ENCODE peak calls at places on chromosomes 4 and X, in eight cellular contexts. I is endodermal cell; K is tibial artery; D is effector memory CD4-positive, alpha-beta T cell; E is psoas muscle; U is A549; A is cardiac muscle cell; Z is CD8-positive, alpha-beta memory T cell. G is an unnamed sample. For H3K4me1 and H3K9me3, the result is how much of the 10 kb centered on the place peaks cover.

GRCh38 chr4:105619193-105619931 is 66.9 kb downstream of the ARHGEF38 start:
- DNase-seq in I (no peak), K (peak), D (no peak), E (peak), U (no peak), A (peak), Z (no peak), G (peak)

GRCh38 chrX:105646592-105647372 is 175.6 kb upstream of the NRK start:
- DNase-seq in I (no peak), K (no peak), D (no peak), E (no peak), U (no peak), A (no peak), Z (no peak), G (no peak)

GRCh38 chrX:54496517-54496852 is 451 bp upstream of the FGD1 start:
- DNase-seq in I (peak), K (no peak), D (no peak), E (no peak), U (no peak), A (no peak), Z (no peak), G (no peak)

GRCh38 chrX:151754042-151754419 is 19.5 kb downstream of the CNGA2 start:
- DNase-seq in I (peak), K (no peak), D (no peak), E (peak), U (peak), A (peak), Z (no peak), G (no peak)

GRCh38 chrX:119871245-119871598 is 311 bp downstream of the RNF113A start:
- DNase-seq in I (no peak), K (no peak), D (peak), E (no peak), U (no peak), A (no peak), Z (peak), G (no peak)

GRCh38 chr4:98468744-98469143 is 189.7 kb downstream of the TSPAN5 start:
- DNase-seq in I (no peak), K (no peak), D (no peak), E (no peak), U (no peak), A (peak), Z (no peak), G (no peak)

GRCh38 chrX:97065066-97065465 is 181.4 kb downstream of the RPA4 start:
- DNase-seq in I (no peak), K (no peak), D (no peak), E (no peak), U (no peak), A (no peak), Z (no peak), G (no peak)

GRCh38 chrX:118807151-118808017 is 16.2 kb upstream of the ZCCHC12 start:
- DNase-seq in I (peak), K (peak), D (no peak), E (peak), U (peak), A (peak), Z (no peak), G (no peak)

GRCh38 chrX:106932492-106932923 is 12.3 kb downstream of the CLDN2 start:
- DNase-seq in I (no peak), K (no peak), D (no peak), E (no peak), U (peak), A (peak), Z (no peak), G (no peak)

GRCh38 chr4:57114973-57115372 is 4.8 kb upstream of the IGFBP7 start:
- DNase-seq in I (no peak), K (no peak), D (no peak), E (no peak), U (no peak), A (peak), Z (no peak), G (no peak)
- H3K4me1 ChIP-seq in I (under half), K (half or more), D (under half), E (under half), U (under half), A (under half), Z (under half), G (under half)

GRCh38 chr4:147057631-147057980 is 111.9 kb upstream of the TTC29 start:
- DNase-seq in I (no peak), K (no peak), D (no peak), E (no peak), U (no peak), A (peak), Z (no peak), G (no peak)
- H3K9me3 ChIP-seq in I (under half), K (under half), D (under half), E (under half), U (under half), A (under half), Z (under half), G (under half)

DNA sequence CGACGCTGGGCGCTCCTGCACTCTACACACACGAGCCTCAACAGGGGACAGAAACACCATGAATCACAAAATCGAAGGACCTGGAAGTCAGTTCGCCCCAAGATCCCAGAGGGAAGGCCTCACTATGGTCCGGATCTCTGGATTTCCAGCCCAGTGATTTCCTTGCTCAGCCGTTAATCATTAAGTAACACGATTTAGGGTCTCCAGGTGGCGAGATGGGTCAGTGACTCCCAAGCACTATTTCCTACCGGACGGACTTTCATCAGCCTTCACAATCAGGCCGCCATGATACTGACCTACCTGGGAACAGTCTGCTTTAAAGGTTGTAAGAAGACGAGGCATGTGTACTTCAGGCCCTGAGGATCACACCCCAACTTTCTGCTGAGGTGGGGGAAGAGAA is 63.7 kb downstream of the FAT1 start:
- DNase-seq in I (no peak), K (no peak), D (no peak), E (no peak), U (no peak), A (no peak), Z (no peak), G (no peak)
- H3K27ac ChIP-seq in I (no peak), K (no peak), D (no peak), E (no peak), U (no peak), A (no peak), Z (no peak), G (no peak)

GRCh38 chrX:143988356-143988755 is 104.5 kb downstream of the UBE2NL start:
- DNase-seq in I (no peak), K (no peak), D (no peak), E (no peak), U (no peak), A (no peak), Z (no peak), G (no peak)

GRCh38 chrX:143998261-143998660 is 114.4 kb downstream of the UBE2NL start:
- DNase-seq in I (no peak), K (no peak), D (no peak), E (no peak), U (no peak), A (no peak), Z (no peak), G (no peak)

DNA sequence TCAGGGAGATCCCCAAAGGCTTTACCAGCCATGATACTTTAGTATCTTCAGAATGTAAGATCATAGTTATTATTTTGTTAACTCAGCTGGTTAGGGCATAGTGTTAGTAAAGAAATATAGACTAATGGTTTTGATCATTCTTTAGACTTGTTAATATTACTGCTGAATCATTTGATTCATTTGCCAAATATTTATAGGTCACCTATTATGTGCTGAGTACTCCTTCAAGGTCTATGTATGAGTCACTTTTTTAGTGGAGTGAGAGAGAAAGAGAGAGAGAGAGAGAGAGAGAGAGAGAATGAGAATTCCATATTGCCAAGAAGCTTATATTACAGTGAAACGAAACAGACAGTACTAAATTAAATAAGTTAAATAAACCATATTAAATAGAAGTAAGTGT is 110.3 kb downstream of the UBE2NL start:
- DNase-seq in I (no peak), K (no peak), D (no peak), E (no peak), U (no peak), A (no peak), Z (no peak), G (no peak)
- H3K4me1 ChIP-seq in I (under half), K (under half), D (under half), E (under half), U (under half), A (under half), Z (under half), G (under half)

GRCh38 chr4:145019346-145019745 is 78.7 kb downstream of the ANAPC10 start:
- DNase-seq in I (no peak), K (no peak), D (no peak), E (no peak), U (no peak), A (no peak), Z (no peak), G (no peak)
- H3K9me3 ChIP-seq in I (under half), K (under half), D (under half), E (under half), U (under half), A (under half), Z (under half), G (under half)

GRCh38 chrX:29666361-29666760 is 549.0 kb upstream of the MAGEB2 start:
- DNase-seq in I (no peak), K (no peak), D (no peak), E (no peak), U (no peak), A (no peak), Z (no peak), G (no peak)

GRCh38 chrX:29662759-29663503 is 552.4 kb upstream of the MAGEB2 start:
- DNase-seq in I (no peak), K (no peak), D (no peak), E (no peak), U (peak), A (peak), Z (no peak), G (no peak)

GRCh38 chrX:29662101-29662500 is 553.3 kb upstream of the MAGEB2 start:
- DNase-seq in I (no peak), K (no peak), D (no peak), E (no peak), U (peak), A (peak), Z (no peak), G (no peak)

GRCh38 chrX:29661290-29661689 is 554.1 kb upstream of the MAGEB2 start:
- DNase-seq in I (no peak), K (no peak), D (no peak), E (no peak), U (no peak), A (peak), Z (no peak), G (no peak)

DNA sequence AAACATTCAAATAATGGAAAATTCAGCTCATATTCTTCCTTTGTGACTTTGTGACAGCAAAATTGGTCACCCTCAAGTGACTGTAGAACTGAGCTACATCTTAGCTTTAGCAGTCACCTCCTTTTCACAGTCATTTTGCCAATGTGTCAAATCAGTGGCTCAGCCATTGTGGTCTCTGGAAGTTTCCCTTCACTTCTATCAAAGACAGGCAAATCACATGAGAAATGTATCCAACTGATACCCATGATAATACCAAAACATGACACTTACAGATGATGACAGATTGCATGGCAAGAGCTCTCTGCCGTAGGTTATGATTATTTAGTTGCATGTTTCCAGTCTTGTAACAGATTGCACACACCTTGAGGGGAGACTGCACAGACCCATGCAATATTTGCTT is 549.8 kb upstream of the MAGEB2 start:
- DNase-seq in I (no peak), K (no peak), D (no peak), E (no peak), U (no peak), A (no peak), Z (no peak), G (no peak)
- H3K27ac ChIP-seq in I (no peak), K (no peak), D (no peak), E (no peak), U (no peak), A (no peak), Z (no peak), G (no peak)

DNA sequence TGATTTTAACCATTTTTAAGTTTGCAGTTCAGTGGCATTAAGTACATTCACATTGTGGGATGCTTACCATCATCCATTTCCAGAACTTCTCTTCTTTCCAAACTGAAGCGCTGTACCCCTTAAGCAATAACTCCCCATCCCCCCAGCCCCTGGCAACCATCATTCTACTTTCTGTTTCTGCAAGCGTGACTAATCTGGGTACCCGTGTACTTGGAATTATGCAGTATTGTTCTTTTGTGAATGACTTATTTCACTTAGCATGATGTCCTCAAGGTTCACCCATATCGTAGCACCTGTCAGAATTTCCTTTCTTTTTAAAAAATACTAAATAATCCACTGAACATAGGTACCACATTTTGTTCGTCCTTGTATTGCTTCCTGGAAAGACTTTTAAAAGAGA is 32.9 kb downstream of the USP9X start:
- DNase-seq in I (no peak), K (no peak), D (no peak), E (no peak), U (no peak), A (no peak), Z (no peak), G (no peak)
- H3K4me1 ChIP-seq in I (under half), K (half or more), D (under half), E (under half), U (under half), A (under half), Z (under half), G (under half)

DNA sequence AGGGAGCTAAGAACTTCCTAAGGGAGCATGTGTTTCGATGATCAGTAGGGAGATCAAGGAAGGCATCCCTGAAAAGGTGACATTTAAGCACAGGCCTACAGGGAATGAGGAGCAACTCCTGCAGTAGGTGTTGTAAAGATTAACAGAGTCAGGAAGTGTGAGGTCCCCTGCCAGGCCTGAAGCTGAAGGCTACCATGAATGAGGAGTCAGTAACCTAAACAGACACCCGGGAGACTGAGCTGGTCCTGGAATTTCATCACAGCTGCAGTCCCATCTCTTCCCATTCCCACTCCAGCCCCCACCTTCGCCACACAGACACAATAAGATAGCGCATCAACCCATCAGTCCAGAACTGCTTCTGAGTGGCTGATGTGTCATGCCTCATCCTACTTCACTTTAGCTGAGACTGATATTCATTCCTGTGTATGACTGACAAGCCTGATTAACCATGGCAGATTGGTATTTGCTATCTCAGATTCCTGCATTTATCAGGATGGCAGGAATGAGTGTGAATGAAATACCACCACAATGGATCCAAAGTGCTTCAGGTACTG is 27.0 kb upstream of the EFNB1 start:
- DNase-seq in I (peak), K (no peak), D (no peak), E (no peak), U (no peak), A (no peak), Z (no peak), G (no peak)
- H3K9me3 ChIP-seq in I (under half), K (under half), D (under half), E (under half), U (under half), A (under half), Z (under half), G (under half)

G was measured in suprapubic skin.